ENCODE peak calls at places on chromosomes 11 and 22, in seven cellular contexts. T, W, E, O, P, V and B are unnamed samples. For H3K27me3, the result is how much of the 10 kb centered on the place peaks cover.

GRCh38 chr11:72675221-72675620 is 999 bp upstream of the PDE2A start:
- DNase-seq in W (no peak), E (no peak), P (no peak), T (no peak), V (no peak), O (no peak), B (no peak)

GRCh38 chr22:40818192-40818746 is 877 bp downstream of the SLC25A17 start:
- DNase-seq in V (no peak), E (no peak), W (no peak), P (no peak), O (no peak), T (no peak), B (no peak)

GRCh38 chr11:7531011-7531410 is 17.2 kb downstream of the PPFIBP2 start:
- DNase-seq in T (no peak), P (no peak), V (no peak), E (no peak), W (no peak), O (no peak), B (no peak)

GRCh38 chr22:22348127-22348814 is 103.7 kb downstream of the VPREB1 start:
- DNase-seq in E (no peak), T (peak), O (no peak), W (no peak), V (no peak), P (no peak), B (no peak)

GRCh38 chr11:120335596-120335927 is 651 bp upstream of the ARHGEF12 start:
- DNase-seq in O (no peak), W (no peak), E (peak), T (no peak), P (no peak), V (peak), B (no peak)

GRCh38 chr11:68388595-68389198 is 71.9 kb upstream of the PPP6R3 start:
- DNase-seq in V (no peak), T (no peak), O (no peak), E (no peak), P (no peak), W (no peak), B (no peak)

GRCh38 chr11:69382131-69383128 is 88.5 kb downstream of the MYEOV start:
- DNase-seq in W (no peak), P (peak), T (no peak), E (peak), V (peak), O (no peak), B (peak)

GRCh38 chr22:49704345-49705215 is 123.1 kb downstream of the BRD1 start:
- DNase-seq in W (peak), T (no peak), O (no peak), P (no peak), V (no peak), E (no peak), B (peak)

GRCh38 chr11:67504023-67504949 is 877 bp downstream of the PITPNM1 start:
- DNase-seq in V (no peak), W (peak), P (no peak), T (peak), O (no peak), E (peak), B (no peak)

GRCh38 chr11:123481647-123482046 is 51.6 kb downstream of the GRAMD1B start:
- DNase-seq in W (no peak), T (no peak), E (no peak), P (no peak), V (no peak), O (no peak), B (no peak)

GRCh38 chr11:74011360-74012071 is 2.6 kb upstream of the UCP3 start:
- DNase-seq in T (no peak), E (no peak), W (no peak), O (no peak), V (no peak), P (no peak), B (no peak)

GRCh38 chr11:69101100-69101791 is 52.5 kb downstream of the TPCN2 start:
- DNase-seq in W (peak), E (peak), T (peak), V (peak), P (peak), O (peak), B (peak)

GRCh38 chr22:19109198-19110063 is 12.8 kb downstream of the DGCR2 start:
- DNase-seq in P (no peak), O (no peak), E (peak), W (no peak), T (no peak), V (peak), B (peak)

GRCh38 chr11:2089536-2090165 is 49.5 kb downstream of the IGF2 start:
- DNase-seq in E (no peak), V (peak), W (no peak), T (peak), O (no peak), P (no peak), B (peak)

GRCh38 chr11:117146521-117146920 is 2.4 kb downstream of the PAFAH1B2 start:
- DNase-seq in T (no peak), P (no peak), E (no peak), V (no peak), W (no peak), O (no peak), B (no peak)

GRCh38 chr11:818396-819128 is at the start of gene PNPLA2:
- DNase-seq in T (no peak), W (no peak), V (peak), E (peak), O (no peak), P (peak), B (no peak)

GRCh38 chr11:820655-821512 is 2.2 kb downstream of the PNPLA2 start:
- DNase-seq in P (peak), E (peak), W (no peak), O (no peak), T (no peak), V (peak), B (peak)

GRCh38 chr11:821513-822371 is 3.0 kb downstream of the PNPLA2 start:
- DNase-seq in P (peak), T (no peak), V (peak), E (peak), W (no peak), O (no peak), B (no peak)

GRCh38 chr11:819943-820649 is 1.4 kb downstream of the PNPLA2 start:
- DNase-seq in E (peak), V (peak), O (no peak), T (peak), W (peak), P (peak), B (peak)

GRCh38 chr11:819129-819931 is 616 bp downstream of the PNPLA2 start:
- DNase-seq in P (peak), O (peak), E (peak), W (peak), V (peak), T (peak), B (peak)
- TF ChIP-seq CTCF in P (peak), O (peak), E (peak), W (no peak), V (peak), T (no peak), B (no peak)

GRCh38 chr11:17547051-17547577 is at the start of gene OTOG:
- DNase-seq in T (peak), W (peak), V (no peak), O (no peak), E (no peak), P (no peak), B (no peak)
- H3K27me3 ChIP-seq in T (half or more), W (under half), V (under half), O (under half), E (under half), P (under half), B (under half)

GRCh38 chr22:27752771-27753170 is 48.8 kb downstream of the MN1 start:
- DNase-seq in O (no peak), W (no peak), V (peak), E (no peak), T (no peak), P (peak), B (no peak)
- H3K27ac ChIP-seq in O (no peak), W (no peak), V (peak), E (no peak), T (no peak), P (peak), B (no peak)

GRCh38 chr11:125062931-125063428 is at the start of gene SLC37A2:
- DNase-seq in W (peak), T (peak), V (peak), P (peak), E (peak), O (no peak), B (peak)
- TF ChIP-seq CTCF in W (peak), T (peak), V (peak), P (peak), E (peak), O (no peak), B (no peak)